ENCODE peak calls at places on chromosomes 3 and 15, in ten cellular contexts. I is fibroblast of pulmonary artery, M is cardiac muscle cell, X is K562, Z is mammary epithelial cell, A is stomach, U is tibial nerve, F is esophagus muscularis mucosa, P is GM06990, O is GM23338. V is an unnamed sample.

GRCh38 chr15:101188517-101189340 is 63.1 kb downstream of the CHSY1 start:
- DNase-seq in A (peak), U (no peak), I (peak), M (peak), F (no peak), P (peak), O (no peak), Z (no peak), X (no peak), V (no peak)

GRCh38 chr3:74067296-74067695 is 442.6 kb upstream of the PDZRN3 start:
- DNase-seq in U (peak), M (no peak), F (no peak), Z (peak), O (peak), I (peak), P (no peak), A (peak), X (no peak), V (no peak)

GRCh38 chr15:60426870-60427528 is 29.2 kb upstream of the ANXA2 start:
- DNase-seq in M (peak), I (peak), U (no peak), P (no peak), O (no peak), F (no peak), X (no peak), Z (peak), A (no peak), V (no peak)

GRCh38 chr3:154614078-154614477 is 184.1 kb upstream of the GPR149 start:
- DNase-seq in I (no peak), X (no peak), Z (no peak), O (no peak), P (no peak), U (no peak), A (no peak), F (no peak), M (no peak), V (no peak)

GRCh38 chr15:63553388-63553791 is 43.8 kb upstream of the FBXL22 start:
- DNase-seq in U (peak), M (peak), P (no peak), A (peak), F (no peak), I (peak), O (peak), Z (peak), X (no peak), V (no peak)

GRCh38 chr3:10164546-10165393 is at the start of gene IRAK2:
- DNase-seq in U (peak), Z (peak), M (peak), F (no peak), P (peak), O (peak), A (peak), I (peak), X (peak), V (peak)

GRCh38 chr15:101198820-101199219 is 53.0 kb downstream of the CHSY1 start:
- DNase-seq in U (no peak), F (no peak), X (no peak), I (no peak), A (no peak), M (no peak), O (peak), Z (no peak), P (no peak), V (no peak)

GRCh38 chr3:182713743-182714517 is 79.4 kb upstream of the ATP11B start:
- DNase-seq in Z (peak), A (no peak), X (no peak), U (peak), F (no peak), M (peak), O (peak), P (no peak), I (peak), V (no peak)

GRCh38 chr15:89760303-89761008 is 9.4 kb upstream of the MESP1 start:
- DNase-seq in U (peak), Z (peak), M (peak), I (peak), X (peak), F (peak), P (peak), O (peak), A (peak), V (peak)

GRCh38 chr15:40006646-40007045 is 32.3 kb downstream of the SRP14 start:
- DNase-seq in X (no peak), U (no peak), P (no peak), A (no peak), M (no peak), F (no peak), I (peak), Z (no peak), O (no peak), V (no peak)

GRCh38 chr3:33131328-33132018 is 17.7 kb downstream of the CRTAP start:
- DNase-seq in A (peak), F (no peak), P (no peak), X (peak), O (peak), M (peak), Z (peak), I (peak), U (peak), V (peak)

GRCh38 chr3:123275691-123276090 is 73.9 kb downstream of the SEC22A start:
- DNase-seq in Z (no peak), O (no peak), M (no peak), P (no peak), U (no peak), X (no peak), A (no peak), F (peak), I (no peak), V (no peak)

GRCh38 chr15:101325263-101326025 is 30.4 kb upstream of the SNRPA1 start:
- DNase-seq in M (no peak), I (no peak), A (no peak), F (no peak), X (no peak), U (no peak), P (no peak), Z (no peak), O (no peak), V (no peak)

GRCh38 chr3:9730747-9731205 is 759 bp upstream of the BRPF1 start:
- DNase-seq in I (peak), X (no peak), M (no peak), Z (no peak), O (peak), A (no peak), F (no peak), U (no peak), P (no peak), V (no peak)

GRCh38 chr3:122586098-122586497 is 8.6 kb downstream of the PARP15 start:
- DNase-seq in P (no peak), F (no peak), O (no peak), Z (peak), M (no peak), A (no peak), X (no peak), I (no peak), U (no peak), V (no peak)

GRCh38 chr3:180085122-180085710 is 48.5 kb upstream of the PEX5L start:
- DNase-seq in X (no peak), I (no peak), U (no peak), O (no peak), Z (no peak), F (no peak), M (no peak), P (no peak), A (no peak), V (no peak)

GRCh38 chr3:52406231-52406661 is 38.7 kb downstream of the SEMA3G start:
- DNase-seq in P (no peak), X (no peak), I (no peak), U (no peak), A (peak), Z (peak), O (no peak), M (no peak), F (no peak), V (no peak)

GRCh38 chr15:80179025-80179759 is 26.4 kb downstream of the FAH start:
- DNase-seq in P (no peak), M (peak), Z (peak), O (no peak), I (peak), U (no peak), F (no peak), X (no peak), A (peak), V (no peak)

GRCh38 chr15:51775967-51776816 is 24.8 kb downstream of the TMOD2 start:
- DNase-seq in P (no peak), U (peak), I (peak), X (peak), Z (peak), M (peak), F (no peak), A (peak), O (peak), V (no peak)

GRCh38 chr3:27312044-27312668 is 57.0 kb downstream of the NEK10 start:
- DNase-seq in O (peak), A (no peak), F (no peak), P (no peak), I (peak), M (peak), U (peak), Z (peak), X (peak), V (peak)

GRCh38 chr3:68972358-68972979 is 40.1 kb upstream of the TAFA4 start:
- DNase-seq in U (peak), M (peak), F (peak), O (peak), Z (peak), X (peak), A (no peak), P (no peak), I (peak), V (peak)

GRCh38 chr15:89514596-89515406 is 18.4 kb upstream of the RHCG start:
- DNase-seq in P (no peak), F (peak), A (no peak), M (no peak), I (no peak), U (no peak), Z (peak), O (no peak), X (no peak), V (no peak)

GRCh38 chr3:173902866-173903265 is 505.3 kb downstream of the NLGN1 start:
- DNase-seq in A (no peak), I (no peak), P (no peak), U (no peak), F (no peak), O (no peak), Z (no peak), M (no peak), X (no peak), V (no peak)

GRCh38 chr3:142263126-142263525 is 37.7 kb upstream of the GK5 start:
- DNase-seq in U (no peak), P (no peak), O (no peak), Z (peak), I (no peak), X (no peak), A (no peak), F (no peak), M (no peak), V (no peak)

GRCh38 chr3:194950906-194951628 is 265.4 kb downstream of the FAM43A start:
- DNase-seq in X (no peak), O (no peak), Z (no peak), P (no peak), A (no peak), F (no peak), I (no peak), M (no peak), U (no peak), V (no peak)

GRCh38 chr3:177528306-177529070 is 331.2 kb upstream of the TBL1XR1 start:
- DNase-seq in A (no peak), O (no peak), M (no peak), I (no peak), Z (peak), F (no peak), U (no peak), P (no peak), X (no peak), V (no peak)

GRCh38 chr3:168156479-168156878 is 60.8 kb upstream of the GOLIM4 start:
- DNase-seq in I (no peak), A (no peak), Z (no peak), F (no peak), X (no peak), U (no peak), M (no peak), P (no peak), O (no peak), V (no peak)

GRCh38 chr3:57094606-57095005 is 34.1 kb downstream of the SPATA12 start:
- DNase-seq in F (no peak), I (peak), M (peak), X (no peak), A (no peak), U (no peak), Z (no peak), O (no peak), P (no peak), V (no peak)

GRCh38 chr3:158420654-158421396 is 150.2 kb upstream of the MLF1 start:
- DNase-seq in M (peak), A (no peak), X (no peak), I (peak), F (no peak), U (no peak), P (peak), O (no peak), Z (peak), V (no peak)

GRCh38 chr3:129934234-129935123 is 40.0 kb upstream of the TRH start:
- DNase-seq in M (peak), A (no peak), I (peak), O (peak), U (no peak), X (peak), Z (no peak), F (no peak), P (no peak), V (no peak)

GRCh38 chr3:182214406-182214805 is 502.7 kb downstream of the SOX2 start:
- DNase-seq in M (no peak), O (no peak), A (no peak), Z (no peak), I (no peak), U (no peak), X (no peak), P (no peak), F (no peak), V (no peak)

GRCh38 chr15:85031086-85031943 is 49.7 kb downstream of the PDE8A start:
- DNase-seq in F (no peak), A (no peak), X (no peak), M (no peak), U (no peak), I (no peak), Z (no peak), O (no peak), P (no peak), V (no peak)

GRCh38 chr3:150995510-150995909 is 23.0 kb upstream of the CLRN1 start:
- DNase-seq in P (no peak), X (no peak), Z (no peak), I (no peak), O (no peak), M (no peak), U (no peak), A (no peak), F (peak), V (no peak)

GRCh38 chr3:141233457-141234161 is 2.0 kb downstream of the PXYLP1 start:
- DNase-seq in X (no peak), O (no peak), I (no peak), P (no peak), F (peak), Z (no peak), M (no peak), A (no peak), U (no peak), V (no peak)

GRCh38 chr3:115790759-115791158 is 167.4 kb downstream of the GAP43 start:
- DNase-seq in F (no peak), U (no peak), I (peak), X (peak), M (peak), O (no peak), Z (peak), A (no peak), P (no peak), V (no peak)

GRCh38 chr3:58471025-58471887 is 20.6 kb upstream of the KCTD6 start:
- DNase-seq in Z (peak), M (peak), O (no peak), U (no peak), I (peak), A (no peak), F (no peak), P (no peak), X (peak), V (peak)

GRCh38 chr3:139473155-139473771 is 3.1 kb downstream of the RBP2 start:
- DNase-seq in F (no peak), P (no peak), U (no peak), X (no peak), I (no peak), A (no peak), O (no peak), Z (peak), M (no peak), V (no peak)

GRCh38 chr3:112734718-112735350 is 93.9 kb upstream of the CCDC80 start:
- DNase-seq in X (peak), P (peak), O (peak), Z (peak), A (peak), I (peak), M (peak), F (no peak), U (peak), V (peak)
- H3K4me3 ChIP-seq in X (no peak), P (no peak), O (no peak), Z (no peak), A (no peak), I (no peak), M (no peak), F (no peak), U (no peak), V (no peak)

GRCh38 chr3:147394168-147394941 is 12.0 kb downstream of the ZIC4 start:
- DNase-seq in M (no peak), O (peak), P (no peak), U (no peak), Z (no peak), F (no peak), I (no peak), A (no peak), X (no peak), V (no peak)

GRCh38 chr3:147396709-147397046 is 9.7 kb downstream of the ZIC4 start:
- DNase-seq in O (no peak), I (no peak), A (no peak), X (no peak), U (no peak), Z (no peak), F (no peak), M (no peak), P (no peak), V (peak)

GRCh38 chr3:147397155-147397888 is 9.0 kb downstream of the ZIC4 start:
- DNase-seq in O (peak), Z (no peak), P (no peak), X (no peak), A (no peak), U (no peak), I (no peak), F (no peak), M (no peak), V (no peak)

GRCh38 chr3:147397911-147398809 is 8.2 kb downstream of the ZIC4 start:
- DNase-seq in P (no peak), O (peak), F (no peak), U (no peak), A (no peak), X (no peak), I (no peak), M (no peak), Z (no peak), V (no peak)

GRCh38 chr3:147395975-147396708 is 10.2 kb downstream of the ZIC4 start:
- DNase-seq in I (no peak), Z (no peak), A (no peak), P (no peak), F (no peak), O (peak), X (no peak), U (no peak), M (no peak), V (no peak)
- H3K4me3 ChIP-seq in I (no peak), Z (no peak), A (no peak), P (no peak), F (no peak), O (peak), X (no peak), U (no peak), M (no peak), V (no peak)

GRCh38 chr3:45024601-45025262 is 1.4 kb upstream of the CLEC3B start:
- DNase-seq in P (no peak), I (no peak), Z (no peak), X (no peak), A (no peak), U (no peak), O (no peak), M (no peak), F (no peak), V (no peak)

GRCh38 chr3:45026957-45027356 is 854 bp downstream of the CLEC3B start:
- DNase-seq in P (no peak), O (no peak), X (peak), A (no peak), I (peak), U (peak), F (no peak), M (peak), Z (peak), V (no peak)

GRCh38 chr3:45023675-45024074 is 2.4 kb upstream of the CLEC3B start:
- DNase-seq in F (no peak), Z (no peak), A (no peak), O (no peak), U (no peak), M (no peak), I (no peak), X (no peak), P (no peak), V (no peak)

GRCh38 chr3:45027406-45027805 is 1.3 kb downstream of the CLEC3B start:
- DNase-seq in O (no peak), X (no peak), I (no peak), A (no peak), U (no peak), M (no peak), F (no peak), P (no peak), Z (no peak), V (no peak)

DNA sequence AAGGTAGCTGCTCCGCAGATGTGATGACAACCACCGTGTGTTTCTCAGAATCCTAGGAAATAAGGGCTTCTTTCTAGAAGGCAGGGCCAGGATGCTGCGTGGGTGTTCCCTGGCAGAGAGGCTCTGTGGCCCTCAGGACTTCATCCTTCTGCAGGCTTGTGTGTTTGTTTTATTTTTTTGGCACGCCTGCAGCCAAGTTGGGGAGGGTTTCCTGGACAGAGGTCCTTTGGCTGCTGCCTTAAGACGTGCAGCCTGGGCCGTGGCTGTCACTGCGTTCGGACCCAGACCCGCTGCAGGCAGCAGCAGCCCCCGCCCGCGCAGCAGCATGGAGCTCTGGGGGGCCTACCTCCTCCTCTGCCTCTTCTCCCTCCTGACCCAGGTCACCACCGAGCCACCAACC is at the start of gene CLEC3B:
- DNase-seq in P (no peak), M (peak), X (no peak), A (no peak), O (no peak), I (peak), U (no peak), F (no peak), Z (no peak), V (no peak)
- H3K4me3 ChIP-seq in P (no peak), M (no peak), X (no peak), A (peak), O (no peak), I (no peak), U (peak), F (peak), Z (no peak), V (no peak)

GRCh38 chr3:31974454-31974853 is 6.6 kb downstream of the OSBPL10 start:
- DNase-seq in U (no peak), X (no peak), O (no peak), Z (no peak), A (no peak), F (peak), P (no peak), I (peak), M (peak), V (no peak)
- H3K4me3 ChIP-seq in U (no peak), X (no peak), O (no peak), Z (no peak), A (no peak), F (no peak), P (no peak), I (no peak), M (no peak), V (no peak)

DNA sequence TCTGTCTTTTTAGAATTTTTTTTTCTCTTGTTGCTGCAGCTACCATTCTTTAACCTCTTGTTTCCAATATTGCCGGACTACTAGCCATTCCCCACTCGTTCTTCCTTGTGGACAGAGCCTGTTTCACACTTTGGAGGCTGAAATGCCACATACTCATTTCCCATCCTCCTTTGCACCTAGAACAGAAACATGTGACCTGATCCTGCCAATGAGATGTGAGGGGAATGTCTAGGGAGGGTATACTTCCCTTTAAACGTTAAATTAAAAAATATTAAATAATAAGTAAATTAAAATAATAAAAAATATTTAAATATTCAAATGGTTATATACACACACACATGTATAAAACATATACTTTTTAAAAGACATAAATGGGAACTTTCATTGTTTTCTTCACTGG is 20.6 kb upstream of the MDFIC2 start:
- DNase-seq in P (no peak), A (no peak), U (no peak), F (no peak), O (no peak), X (peak), I (no peak), M (no peak), Z (no peak), V (no peak)
- H3K4me3 ChIP-seq in P (no peak), A (no peak), U (no peak), F (no peak), O (no peak), X (no peak), I (no peak), M (no peak), Z (no peak), V (no peak)

DNA sequence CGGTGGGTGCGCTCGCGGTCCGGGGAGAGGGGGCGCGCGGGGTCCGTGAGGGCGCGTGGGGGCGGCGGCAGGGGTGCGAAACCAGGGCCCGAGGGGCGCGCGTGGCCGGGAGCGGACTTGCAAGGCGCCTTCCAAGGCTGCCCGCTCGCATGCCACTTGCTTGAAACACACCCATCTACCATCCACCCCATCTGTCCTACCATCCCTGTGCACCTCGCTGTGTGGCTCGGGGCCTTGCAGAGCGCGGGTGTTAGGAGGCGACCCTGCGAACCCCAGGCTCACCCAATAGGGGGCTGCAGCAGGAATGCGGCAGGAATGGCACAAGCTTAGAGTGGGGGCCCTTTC is 240 bp downstream of the CFAP100 start:
- DNase-seq in M (no peak), Z (no peak), O (peak), F (no peak), X (no peak), P (no peak), U (no peak), A (no peak), I (no peak), V (no peak)
- H3K4me3 ChIP-seq in M (peak), Z (no peak), O (peak), F (peak), X (no peak), P (no peak), U (peak), A (peak), I (no peak), V (peak)

V was measured in pancreas.